ENCODE peak calls at places on chromosome 14, in seven cellular contexts. T, B, N, M, H, P and G are unnamed samples.

GRCh38 chr14:24232121-24232644 is at the start of gene NEDD8:
- DNase-seq in T (peak), B (no peak), N (peak), M (peak), H (peak), P (peak), G (peak)

GRCh38 chr14:23022849-23023499 is 11.7 kb downstream of the PSMB5 start:
- DNase-seq in T (no peak), B (no peak), N (no peak), M (no peak), H (no peak), P (no peak), G (no peak)

GRCh38 chr14:71618716-71619115 is 313.5 kb upstream of the RGS6 start:
- DNase-seq in T (no peak), B (no peak), N (no peak), M (no peak), H (no peak), P (no peak), G (no peak)

GRCh38 chr14:29216774-29217232 is 450.2 kb downstream of the FOXG1 start:
- DNase-seq in T (no peak), B (no peak), N (no peak), M (no peak), H (peak), P (no peak), G (no peak)

GRCh38 chr14:50741571-50741970 is 73.5 kb upstream of the SAV1 start:
- DNase-seq in T (no peak), B (no peak), N (no peak), M (no peak), H (peak), P (no peak), G (no peak)

GRCh38 chr14:65462411-65462810 is 49.9 kb downstream of the FUT8 start:
- DNase-seq in T (no peak), B (no peak), N (no peak), M (no peak), H (peak), P (no peak), G (no peak)

GRCh38 chr14:50978888-50979287 is 34.6 kb upstream of the PYGL start:
- DNase-seq in T (no peak), B (no peak), N (no peak), M (no peak), H (peak), P (no peak), G (no peak)

GRCh38 chr14:70827366-70828151 is 18.2 kb upstream of the MAP3K9 start:
- DNase-seq in T (no peak), B (no peak), N (no peak), M (no peak), H (no peak), P (no peak), G (no peak)

GRCh38 chr14:100815478-100816285 is 10.2 kb upstream of the MEG3 start:
- DNase-seq in T (no peak), B (no peak), N (no peak), M (no peak), H (no peak), P (no peak), G (no peak)

GRCh38 chr14:51219473-51220448 is 20.3 kb upstream of the TMX1 start:
- DNase-seq in T (no peak), B (peak), N (no peak), M (no peak), H (no peak), P (no peak), G (peak)

GRCh38 chr14:39247256-39247655 is 13.5 kb downstream of the MIA2 start:
- DNase-seq in T (no peak), B (no peak), N (no peak), M (no peak), H (no peak), P (no peak), G (no peak)

GRCh38 chr14:25032092-25032784 is 17.7 kb downstream of the STXBP6 start:
- DNase-seq in T (no peak), B (peak), N (no peak), M (no peak), H (no peak), P (no peak), G (peak)

GRCh38 chr14:53571990-53572389 is 384.6 kb downstream of the BMP4 start:
- DNase-seq in T (no peak), B (peak), N (no peak), M (no peak), H (no peak), P (no peak), G (no peak)

GRCh38 chr14:75738192-75738591 is 77.1 kb downstream of the TTLL5 start:
- DNase-seq in T (no peak), B (no peak), N (no peak), M (no peak), H (no peak), P (no peak), G (no peak)

GRCh38 chr14:61651355-61651754 is 44.0 kb upstream of the HIF1A start:
- DNase-seq in T (no peak), B (no peak), N (no peak), M (no peak), H (no peak), P (no peak), G (no peak)

GRCh38 chr14:30885840-30886740 is 11.7 kb downstream of the COCH start:
- DNase-seq in T (no peak), B (no peak), N (no peak), M (no peak), H (no peak), P (no peak), G (no peak)

GRCh38 chr14:68247867-68248266 is 428.3 kb downstream of the RAD51B start:
- DNase-seq in T (no peak), B (no peak), N (no peak), M (no peak), H (no peak), P (no peak), G (no peak)

GRCh38 chr14:48805315-48805714 is 780.9 kb downstream of the RPS29 start:
- DNase-seq in T (peak), B (peak), N (peak), M (no peak), H (no peak), P (no peak), G (peak)

GRCh38 chr14:56659964-56660551 is 80.5 kb downstream of the TMEM260 start:
- DNase-seq in T (no peak), B (peak), N (no peak), M (no peak), H (no peak), P (no peak), G (no peak)

GRCh38 chr14:95143813-95144620 is 13.3 kb downstream of the DICER1 start:
- DNase-seq in T (no peak), B (no peak), N (no peak), M (no peak), H (no peak), P (no peak), G (no peak)

GRCh38 chr14:52391866-52392600 is 77.9 kb downstream of the PTGER2 start:
- DNase-seq in T (no peak), B (no peak), N (no peak), M (no peak), H (no peak), P (no peak), G (no peak)

GRCh38 chr14:65237956-65238355 is 135.6 kb upstream of the MAX start:
- DNase-seq in T (no peak), B (peak), N (no peak), M (no peak), H (no peak), P (no peak), G (peak)

GRCh38 chr14:51564986-51565604 is 86.6 kb upstream of the FRMD6 start:
- DNase-seq in T (no peak), B (no peak), N (no peak), M (no peak), H (no peak), P (no peak), G (no peak)

GRCh38 chr14:69259531-69260245 is at the start of gene GALNT16:
- DNase-seq in T (peak), B (peak), N (no peak), M (peak), H (peak), P (no peak), G (peak)

GRCh38 chr14:90558041-90558982 is 161.5 kb downstream of the CALM1 start:
- DNase-seq in T (no peak), B (no peak), N (peak), M (no peak), H (no peak), P (no peak), G (no peak)

DNA sequence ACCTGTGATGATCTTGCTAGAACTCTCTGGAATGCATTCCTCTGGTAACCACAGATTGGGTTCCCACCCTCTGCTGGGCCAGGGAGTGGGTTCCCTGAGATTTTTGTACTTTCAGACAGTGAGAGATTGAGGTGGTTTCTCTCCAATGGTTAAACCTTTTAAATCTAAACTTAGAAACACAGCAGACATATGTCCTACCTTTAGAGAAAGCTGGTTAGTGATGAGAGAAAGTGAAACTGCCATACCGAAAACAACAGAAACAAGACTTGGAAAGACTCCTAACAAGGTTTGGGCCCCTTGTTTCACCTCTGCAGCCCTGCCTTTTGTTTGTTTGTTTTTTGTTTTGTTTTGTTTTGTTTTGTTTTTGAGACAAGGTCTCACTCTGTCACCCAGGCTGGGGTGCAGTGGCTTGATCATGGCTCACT is 9.7 kb upstream of the SGPP1 start:
- DNase-seq in T (no peak), B (no peak), N (no peak), M (no peak), H (no peak), P (no peak), G (no peak)
- H3K4me3 ChIP-seq in T (no peak), B (no peak), N (no peak), M (no peak), H (no peak), P (no peak), G (no peak)

GRCh38 chr14:43765474-43765873 is 741.6 kb downstream of the FSCB start:
- DNase-seq in T (no peak), B (no peak), N (no peak), M (no peak), H (no peak), P (no peak), G (no peak)
- H3K4me3 ChIP-seq in T (no peak), B (no peak), N (no peak), M (no peak), H (no peak), P (no peak), G (no peak)

DNA sequence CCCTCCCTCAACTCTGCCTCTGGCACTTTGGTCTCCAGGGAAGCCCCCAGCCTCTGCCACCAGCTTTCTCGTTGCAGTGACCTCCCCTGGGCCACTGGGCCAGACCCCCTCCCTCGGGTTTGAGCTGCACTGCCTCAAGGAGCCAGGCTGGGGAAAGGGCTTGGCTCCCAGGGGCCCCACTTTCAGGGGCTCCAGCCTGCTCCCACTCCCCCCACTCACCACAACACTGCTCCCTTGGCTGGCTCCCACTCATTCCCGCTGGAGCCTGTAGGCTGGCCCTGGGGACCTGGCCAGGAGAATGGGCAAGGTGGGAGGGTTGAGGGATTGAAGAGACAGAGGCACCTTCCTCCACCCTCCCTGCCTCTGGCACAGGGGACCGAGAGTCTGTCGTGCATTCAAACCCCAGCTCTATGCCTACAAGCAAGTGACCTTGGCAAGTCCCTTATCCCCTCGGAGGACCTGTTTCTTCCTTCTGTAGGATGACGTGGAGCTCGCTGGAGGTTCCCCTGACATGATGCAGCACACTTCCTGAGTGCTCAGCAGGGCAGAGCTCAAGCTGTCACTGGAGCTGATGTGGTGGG is 19.2 kb upstream of the KIF26A start:
- DNase-seq in T (peak), B (no peak), N (no peak), M (peak), H (no peak), P (no peak), G (no peak)
- H3K4me3 ChIP-seq in T (no peak), B (no peak), N (no peak), M (no peak), H (no peak), P (no peak), G (no peak)

GRCh38 chr14:63203618-63204406 is 431 bp upstream of the RHOJ start:
- DNase-seq in T (no peak), B (peak), N (peak), M (peak), H (no peak), P (no peak), G (peak)

GRCh38 chr14:63205850-63206249 is 1.6 kb downstream of the RHOJ start:
- DNase-seq in T (no peak), B (no peak), N (no peak), M (no peak), H (no peak), P (no peak), G (no peak)

GRCh38 chr14:63205281-63205575 is 985 bp downstream of the RHOJ start:
- DNase-seq in T (no peak), B (no peak), N (no peak), M (no peak), H (no peak), P (no peak), G (no peak)

GRCh38 chr14:63203015-63203414 is 1.2 kb upstream of the RHOJ start:
- DNase-seq in T (no peak), B (no peak), N (no peak), M (no peak), H (no peak), P (no peak), G (no peak)

DNA sequence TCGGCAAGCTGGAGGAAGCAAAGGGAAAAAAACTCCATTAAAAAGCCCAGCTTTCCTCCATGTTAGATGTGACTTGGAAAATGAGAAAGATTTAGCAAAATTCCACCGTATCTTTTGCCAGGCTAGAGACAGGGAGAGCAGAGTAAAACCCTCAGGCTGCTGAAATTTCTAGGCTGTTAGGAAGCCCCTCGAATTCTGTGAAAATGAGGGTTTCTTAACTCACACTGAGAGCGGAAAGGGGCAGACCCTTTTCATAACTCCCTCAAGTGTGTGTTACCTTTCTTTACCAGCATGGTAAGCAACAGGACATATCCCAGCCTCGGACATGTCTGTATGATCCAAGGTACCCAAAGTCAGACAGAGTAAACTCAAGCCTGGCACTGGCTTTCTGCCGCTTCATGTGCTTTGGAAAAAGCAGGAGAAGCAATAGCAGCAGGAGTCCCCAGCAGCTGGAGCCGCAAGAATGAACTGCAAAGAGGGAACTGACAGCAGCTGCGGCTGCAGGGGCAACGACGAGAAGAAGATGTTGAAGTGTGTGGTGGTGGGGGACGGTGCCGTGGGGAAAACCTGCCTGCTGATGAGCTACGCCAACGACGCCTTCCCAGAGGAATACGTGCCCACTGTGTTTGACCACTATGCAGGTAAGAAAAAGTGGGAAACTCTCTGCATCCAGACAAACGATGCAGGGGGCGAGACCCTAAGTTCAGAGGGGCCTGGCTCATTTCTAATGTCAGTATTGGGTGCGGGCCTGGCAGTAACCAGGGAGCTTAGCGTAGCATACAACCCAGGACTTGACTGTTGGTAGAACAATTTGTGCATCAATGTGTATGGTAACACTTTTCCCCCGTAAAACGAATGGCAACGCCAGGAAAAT is at the start of gene RHOJ:
- DNase-seq in T (peak), B (peak), N (no peak), M (peak), H (no peak), P (no peak), G (peak)
- H3K4me3 ChIP-seq in T (peak), B (peak), N (peak), M (peak), H (no peak), P (no peak), G (peak)

GRCh38 chr14:79836577-79836976 is 374.7 kb downstream of the DIO2 start:
- DNase-seq in T (no peak), B (no peak), N (no peak), M (no peak), H (no peak), P (no peak), G (no peak)

GRCh38 chr14:79834856-79835255 is 376.4 kb downstream of the DIO2 start:
- DNase-seq in T (no peak), B (no peak), N (no peak), M (no peak), H (no peak), P (no peak), G (no peak)

DNA sequence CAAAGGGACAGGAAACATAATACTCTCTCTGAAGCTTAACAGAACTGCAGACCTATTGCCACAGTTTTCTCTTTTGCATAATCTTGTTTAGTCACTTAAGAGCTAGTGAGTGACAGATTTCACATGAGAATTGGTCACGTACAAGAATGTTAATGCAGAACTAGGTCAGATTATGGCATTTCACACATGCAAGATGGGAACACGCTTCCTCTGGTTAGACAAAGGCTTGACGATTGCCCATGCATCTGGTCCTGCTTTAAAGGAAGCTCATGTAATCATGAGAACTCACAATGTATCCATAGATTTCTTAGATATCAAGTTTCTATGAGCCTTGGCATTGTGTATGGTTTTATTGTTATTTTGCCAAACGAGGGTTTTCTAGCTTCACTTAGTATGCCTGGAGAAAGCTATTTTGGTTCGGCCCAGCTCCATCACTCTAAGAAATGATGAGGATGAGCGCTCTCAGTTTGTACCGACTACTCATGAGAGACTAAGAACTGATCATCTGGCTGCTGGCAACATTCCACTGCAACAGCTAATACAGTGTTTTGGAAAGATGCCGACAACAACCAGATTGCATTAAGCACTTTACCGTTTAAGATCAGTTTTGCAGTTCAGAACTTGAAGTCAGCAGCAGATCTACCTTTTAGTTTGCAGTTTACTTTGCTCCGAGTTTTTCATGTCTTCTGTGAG is 380.0 kb downstream of the DIO2 start:
- DNase-seq in T (no peak), B (no peak), N (no peak), M (no peak), H (no peak), P (no peak), G (no peak)
- H3K4me3 ChIP-seq in T (no peak), B (no peak), N (no peak), M (no peak), H (no peak), P (no peak), G (no peak)

DNA sequence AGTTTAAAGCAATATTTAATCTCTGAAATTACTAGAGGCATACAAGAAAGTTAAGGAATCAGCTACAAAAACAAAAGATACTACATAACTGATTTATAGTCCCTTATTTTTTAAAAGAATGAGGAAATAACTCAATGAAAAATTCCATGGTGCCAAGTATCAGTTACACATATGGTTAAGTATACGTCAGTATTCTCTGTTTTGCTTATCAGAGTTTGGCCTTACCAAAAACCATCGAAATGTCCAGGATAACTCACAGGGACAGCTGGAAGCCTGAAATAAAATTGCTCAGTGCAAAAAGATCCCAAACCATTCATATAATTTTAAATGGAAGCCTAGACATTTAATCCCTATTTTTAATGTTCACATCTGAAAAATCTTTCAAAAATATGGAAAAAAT is 3.6 kb downstream of the CFL2 start:
- DNase-seq in T (no peak), B (no peak), N (no peak), M (no peak), H (no peak), P (no peak), G (no peak)
- H3K4me3 ChIP-seq in T (no peak), B (no peak), N (no peak), M (peak), H (no peak), P (no peak), G (no peak)

GRCh38 chr14:36662258-36662542 is 540 bp downstream of the PAX9 start:
- DNase-seq in T (no peak), B (no peak), N (no peak), M (no peak), H (no peak), P (no peak), G (no peak)

GRCh38 chr14:36662543-36663403 is 1.1 kb downstream of the PAX9 start:
- DNase-seq in T (peak), B (peak), N (no peak), M (no peak), H (no peak), P (no peak), G (no peak)

GRCh38 chr14:36660736-36661505 is 739 bp upstream of the PAX9 start:
- DNase-seq in T (peak), B (peak), N (no peak), M (no peak), H (no peak), P (no peak), G (no peak)

GRCh38 chr14:36659822-36660735 is 1.6 kb upstream of the PAX9 start:
- DNase-seq in T (no peak), B (peak), N (no peak), M (no peak), H (no peak), P (no peak), G (no peak)

GRCh38 chr14:36661506-36662257 is at the start of gene PAX9:
- DNase-seq in T (peak), B (peak), N (peak), M (peak), H (peak), P (no peak), G (peak)
- H3K4me3 ChIP-seq in T (peak), B (peak), N (peak), M (peak), H (no peak), P (no peak), G (peak)

DNA sequence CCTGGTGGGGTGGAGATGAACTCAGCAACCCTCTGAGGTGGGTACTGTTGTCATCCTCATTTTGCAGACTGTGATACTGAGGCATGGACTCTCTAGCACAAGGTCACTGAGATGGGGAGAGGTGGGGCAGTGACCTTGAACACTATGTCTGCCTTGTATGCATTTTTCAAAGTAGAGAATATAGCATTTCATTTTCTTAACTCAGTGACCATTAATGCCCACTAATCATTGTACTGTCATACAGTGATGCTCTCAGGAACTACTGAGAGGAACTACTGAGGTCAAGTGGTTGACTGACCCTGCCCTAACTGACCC is 2.1 kb downstream of the L3HYPDH start:
- DNase-seq in T (no peak), B (no peak), N (no peak), M (no peak), H (no peak), P (no peak), G (no peak)
- H3K4me3 ChIP-seq in T (no peak), B (peak), N (peak), M (peak), H (peak), P (no peak), G (no peak)